ENCODE peak calls at places on chromosomes 16 and 17, in four cellular contexts. S, N, W and E are unnamed samples.

GRCh38 chr17:80339731-80340456 is 75.1 kb upstream of the ENDOV start:
- DNase-seq in S (peak; percentile 65), N (no peak), W (no peak), E (no peak)

GRCh38 chr17:30477758-30478115 is 529 bp downstream of the GOSR1 start:
- DNase-seq in S (no peak), N (no peak), W (no peak), E (peak; percentile 1)

GRCh38 chr16:27138257-27138656 is 65.1 kb upstream of the KDM8 start:
- DNase-seq in S (no peak), N (no peak), W (no peak), E (no peak)

GRCh38 chr16:84042879-84043485 is 387 bp upstream of the SLC38A8 start:
- DNase-seq in S (no peak), N (no peak), W (no peak), E (no peak)

GRCh38 chr16:80346160-80346632 is 194.6 kb upstream of the DYNLRB2 start:
- DNase-seq in S (no peak), N (peak; percentile 12), W (no peak), E (no peak)

GRCh38 chr16:85448557-85449194 is 164.4 kb upstream of the GSE1 start:
- DNase-seq in S (no peak), N (no peak), W (no peak), E (no peak)

GRCh38 chr17:77548967-77549366 is 408.2 kb downstream of the SEC14L1 start:
- DNase-seq in S (no peak), N (no peak), W (no peak), E (no peak)

GRCh38 chr17:28570716-28571254 is 539 bp downstream of the PIGS start:
- DNase-seq in S (no peak), N (no peak), W (no peak), E (no peak)

GRCh38 chr16:50610331-50611262 is 62.4 kb downstream of the NKD1 start:
- DNase-seq in S (no peak), N (no peak), W (no peak), E (no peak)

GRCh38 chr17:75783803-75784472 is 668 bp upstream of the UNK start:
- DNase-seq in S (peak; percentile 78), N (no peak), W (no peak), E (no peak)

GRCh38 chr17:31604936-31605335 is 213.5 kb downstream of the RAB11FIP4 start:
- DNase-seq in S (no peak), N (no peak), W (no peak), E (no peak)

GRCh38 chr16:58628845-58629680 is 563 bp downstream of the CNOT1 start:
- DNase-seq in S (peak; percentile 80), N (peak; percentile 11), W (peak; percentile 37), E (no peak)

GRCh38 chr16:30112197-30113030 is 923 bp downstream of the GDPD3 start:
- DNase-seq in S (peak; percentile 76), N (peak; percentile 75), W (peak; percentile 79), E (no peak)

GRCh38 chr16:397736-398332 is 835 bp downstream of the NME4 start:
- DNase-seq in S (peak; percentile 92), N (peak; percentile 70), W (peak; percentile 47), E (no peak)

GRCh38 chr17:75398279-75398678 is 7.2 kb downstream of the GRB2 start:
- DNase-seq in S (no peak), N (no peak), W (no peak), E (no peak)

GRCh38 chr16:83402969-83403368 is 404.8 kb upstream of the HSBP1 start:
- DNase-seq in S (no peak), N (peak; percentile 27), W (peak; percentile 53), E (no peak)

GRCh38 chr17:77423589-77424451 is 283.1 kb downstream of the SEC14L1 start:
- DNase-seq in S (peak; percentile 99), N (peak; percentile 98), W (peak; percentile 90), E (peak; percentile 79)

GRCh38 chr16:83513006-83513755 is 294.6 kb upstream of the HSBP1 start:
- DNase-seq in S (no peak), N (peak; percentile 32), W (peak; percentile 67), E (no peak)

GRCh38 chr17:44414394-44415155 is 25.1 kb upstream of the ITGA2B start:
- DNase-seq in S (no peak), N (no peak), W (no peak), E (no peak)

GRCh38 chr17:8057691-8058114 is 18.8 kb downstream of the ALOX15B start:
- DNase-seq in S (peak; percentile 55), N (peak; percentile 87), W (peak; percentile 86), E (peak; percentile 65)

GRCh38 chr16:70252355-70252988 is 732 bp upstream of the EXOSC6 start:
- DNase-seq in S (no peak), N (no peak), W (no peak), E (no peak)

GRCh38 chr17:2090210-2090641 is 35.3 kb downstream of the HIC1 start:
- DNase-seq in S (no peak), N (no peak), W (no peak), E (no peak)

GRCh38 chr16:50335198-50335958 is 33.4 kb downstream of the BRD7 start:
- DNase-seq in S (no peak), N (no peak), W (no peak), E (no peak)

GRCh38 chr17:28112199-28112995 is 69.9 kb downstream of the NLK start:
- DNase-seq in S (no peak), N (peak; percentile 46), W (peak; percentile 19), E (no peak)

GRCh38 chr16:74999683-75000480 is 1.1 kb downstream of the ZNRF1 start:
- DNase-seq in S (peak; percentile 70), N (peak; percentile 42), W (no peak), E (peak; percentile 21)

GRCh38 chr16:6125483-6126259 is 1028.1 kb upstream of the EEF2KMT start:
- DNase-seq in S (no peak), N (no peak), W (no peak), E (peak; percentile 68)

GRCh38 chr16:3065742-3066439 is 451 bp downstream of the IL32 start:
- DNase-seq in S (no peak), N (no peak), W (no peak), E (no peak)